ENCODE peak calls at places on chromosomes 4 and X, in four cellular contexts. One of them, this sample, is unnamed.
A peak's percentile ranks its signal among the peaks of the same experiment; 100 is the strongest.

GRCh38 chrX:10048076-10048475 is 80.9 kb downstream of the CLDN34 start:
- DNase-seq in CD8-positive, alpha-beta T cell: no peak
- DNase-seq in cardiac muscle cell: peak; percentile 18
- DNase-seq in astrocyte: no peak
- DNase-seq in this sample: no peak

GRCh38 chr4:109701566-109702399 is 1.5 kb downstream of the CASP6 start:
- DNase-seq in CD8-positive, alpha-beta T cell: no peak
- DNase-seq in cardiac muscle cell: peak; percentile 13
- DNase-seq in astrocyte: no peak
- DNase-seq in this sample: no peak

GRCh38 chrX:52874661-52875060 is 6.8 kb upstream of the XAGE3 start:
- DNase-seq in CD8-positive, alpha-beta T cell: no peak
- DNase-seq in cardiac muscle cell: no peak
- DNase-seq in astrocyte: no peak
- DNase-seq in this sample: no peak

GRCh38 chr4:37998225-37998624 is 38.0 kb downstream of the PTTG2 start:
- DNase-seq in CD8-positive, alpha-beta T cell: no peak
- DNase-seq in cardiac muscle cell: no peak
- DNase-seq in astrocyte: no peak
- DNase-seq in this sample: no peak

GRCh38 chr4:145280541-145280940 is 100.2 kb upstream of the OTUD4 start:
- DNase-seq in CD8-positive, alpha-beta T cell: no peak
- DNase-seq in cardiac muscle cell: peak; percentile 71
- DNase-seq in astrocyte: peak; percentile 12
- DNase-seq in this sample: no peak

GRCh38 chr4:94877973-94878372 is 120.2 kb downstream of the BMPR1B start:
- DNase-seq in CD8-positive, alpha-beta T cell: no peak
- DNase-seq in cardiac muscle cell: peak; percentile 50
- DNase-seq in astrocyte: peak; percentile 31
- DNase-seq in this sample: no peak

GRCh38 chr4:26576171-26576829 is 7.6 kb upstream of the TBC1D19 start:
- DNase-seq in CD8-positive, alpha-beta T cell: no peak
- DNase-seq in cardiac muscle cell: peak; percentile 65
- DNase-seq in astrocyte: peak; percentile 80
- DNase-seq in this sample: no peak

GRCh38 chr4:67565284-67565683 is 6.8 kb downstream of the STAP1 start:
- DNase-seq in CD8-positive, alpha-beta T cell: no peak
- DNase-seq in cardiac muscle cell: peak; percentile 70
- DNase-seq in astrocyte: peak; percentile 82
- DNase-seq in this sample: no peak

GRCh38 chr4:107825072-107825789 is 499 bp downstream of the SGMS2 start:
- DNase-seq in CD8-positive, alpha-beta T cell: no peak
- DNase-seq in cardiac muscle cell: peak; percentile 65
- DNase-seq in astrocyte: peak; percentile 55
- DNase-seq in this sample: peak; percentile 47

GRCh38 chr4:125734504-125734903 is 419.7 kb downstream of the FAT4 start:
- DNase-seq in CD8-positive, alpha-beta T cell: no peak
- DNase-seq in cardiac muscle cell: no peak
- DNase-seq in astrocyte: no peak
- DNase-seq in this sample: no peak

GRCh38 chr4:16239086-16239485 is 12.8 kb upstream of the TAPT1 start:
- DNase-seq in CD8-positive, alpha-beta T cell: no peak
- DNase-seq in cardiac muscle cell: no peak
- DNase-seq in astrocyte: no peak
- DNase-seq in this sample: no peak

GRCh38 chr4:151688003-151688784 is 72.6 kb downstream of the GATB start:
- DNase-seq in CD8-positive, alpha-beta T cell: no peak
- DNase-seq in cardiac muscle cell: no peak
- DNase-seq in astrocyte: peak; percentile 51
- DNase-seq in this sample: no peak

GRCh38 chr4:109499513-109499912 is 60.5 kb upstream of the MCUB start:
- DNase-seq in CD8-positive, alpha-beta T cell: no peak
- DNase-seq in cardiac muscle cell: no peak
- DNase-seq in astrocyte: no peak
- DNase-seq in this sample: no peak

GRCh38 chrX:113384628-113385027 is 544.0 kb upstream of the AMOT start:
- DNase-seq in CD8-positive, alpha-beta T cell: no peak
- DNase-seq in cardiac muscle cell: peak; percentile 87
- DNase-seq in astrocyte: peak; percentile 86
- DNase-seq in this sample: no peak

GRCh38 chr4:40316333-40316781 is 18.8 kb upstream of the CHRNA9 start:
- DNase-seq in CD8-positive, alpha-beta T cell: no peak
- DNase-seq in cardiac muscle cell: peak; percentile 94
- DNase-seq in astrocyte: peak; percentile 91
- DNase-seq in this sample: no peak

GRCh38 chr4:186190456-186191265 is 706 bp upstream of the CYP4V2 start:
- DNase-seq in CD8-positive, alpha-beta T cell: peak; percentile 61
- DNase-seq in cardiac muscle cell: peak; percentile 22
- DNase-seq in astrocyte: peak; percentile 10
- DNase-seq in this sample: peak; percentile 82

GRCh38 chrX:11212741-11213140 is 80.5 kb upstream of the AMELX start:
- DNase-seq in CD8-positive, alpha-beta T cell: no peak
- DNase-seq in cardiac muscle cell: no peak
- DNase-seq in astrocyte: no peak
- DNase-seq in this sample: no peak

DNA sequence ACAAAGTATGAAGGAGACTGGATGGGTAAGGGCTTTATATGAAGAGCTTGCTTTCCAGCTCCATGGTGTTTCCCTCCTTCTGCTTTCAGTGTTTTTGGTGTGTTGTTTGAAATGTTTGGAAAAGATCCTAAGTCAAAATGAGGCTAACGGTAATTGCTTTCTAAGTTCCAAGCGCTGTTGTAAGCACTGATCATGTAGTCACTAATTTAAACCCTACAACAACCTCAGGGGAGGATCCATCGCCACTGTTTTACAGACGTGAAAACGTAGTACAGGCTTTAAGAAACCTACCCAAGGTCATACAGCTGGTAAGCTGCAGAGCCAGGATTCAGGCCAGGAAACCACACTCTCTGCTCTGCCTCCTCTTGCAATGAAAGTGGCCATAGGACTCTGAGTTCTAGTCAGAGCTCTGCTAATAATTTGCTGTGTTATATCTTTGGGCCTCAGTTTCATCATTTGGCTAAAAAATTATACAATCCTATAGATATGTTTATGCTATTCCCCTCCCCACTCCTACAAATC is 102.9 kb upstream of the PGRMC2 start:
- DNase-seq in CD8-positive, alpha-beta T cell: no peak
- DNase-seq in cardiac muscle cell: no peak
- DNase-seq in astrocyte: no peak
- DNase-seq in this sample: no peak
- H3K4me1 ChIP-seq in CD8-positive, alpha-beta T cell: no peaks in the 10 kb centered on the region
- H3K4me1 ChIP-seq in cardiac muscle cell: peaks cover 8% of the 10 kb centered on the region
- H3K4me1 ChIP-seq in astrocyte: peaks cover 30% of the 10 kb centered on the region
- H3K4me1 ChIP-seq in this sample: peaks cover 6% of the 10 kb centered on the region

DNA sequence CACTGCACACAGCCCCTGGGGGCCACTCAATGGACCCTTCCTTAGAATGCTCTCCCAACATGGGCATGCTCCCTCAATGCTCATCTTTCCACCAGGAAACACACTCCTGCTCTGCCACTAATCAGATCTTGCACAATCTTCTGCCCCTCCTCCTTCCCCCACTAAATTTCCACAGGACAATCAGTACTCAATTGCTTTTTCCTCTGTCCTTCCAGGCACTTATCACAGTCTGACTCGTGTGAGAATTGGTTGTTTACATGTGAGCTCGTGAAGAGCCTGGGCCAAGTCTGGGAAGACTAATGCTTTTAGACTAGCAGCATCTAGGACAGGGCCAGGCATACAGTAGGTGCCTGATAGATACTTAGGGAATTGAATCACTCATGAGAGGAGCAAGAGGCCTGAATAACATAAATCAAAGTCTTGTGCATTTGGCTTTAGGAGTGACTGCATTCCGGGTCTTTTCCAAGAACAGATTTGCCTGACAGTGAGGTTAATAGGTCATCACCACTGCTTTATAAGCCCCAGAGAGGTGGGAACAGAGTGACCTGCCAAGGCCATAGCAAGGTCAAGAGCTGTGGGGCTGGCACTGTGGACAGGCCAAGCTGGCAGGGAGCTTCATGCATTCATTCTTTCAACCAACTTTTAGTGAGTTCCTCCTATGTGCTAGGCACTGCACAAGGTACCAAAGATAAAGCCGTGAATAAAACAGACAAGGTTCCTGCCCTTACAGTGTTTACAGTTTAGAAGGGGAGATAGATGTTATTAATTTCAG is 55.0 kb downstream of the PRPS1 start:
- DNase-seq in CD8-positive, alpha-beta T cell: no peak
- DNase-seq in cardiac muscle cell: peak; percentile 61
- DNase-seq in astrocyte: no peak
- DNase-seq in this sample: no peak
- H3K4me1 ChIP-seq in CD8-positive, alpha-beta T cell: peaks cover 32% of the 10 kb centered on the region
- H3K4me1 ChIP-seq in cardiac muscle cell: peaks cover 29% of the 10 kb centered on the region
- H3K4me1 ChIP-seq in astrocyte: peaks cover 6% of the 10 kb centered on the region
- H3K4me1 ChIP-seq in this sample: no peaks in the 10 kb centered on the region

GRCh38 chrX:40080896-40081678 is 16.7 kb downstream of the BCOR start:
- DNase-seq in CD8-positive, alpha-beta T cell: no peak
- DNase-seq in cardiac muscle cell: no peak
- DNase-seq in astrocyte: no peak
- DNase-seq in this sample: no peak

GRCh38 chrX:40082447-40083119 is 15.2 kb downstream of the BCOR start:
- DNase-seq in CD8-positive, alpha-beta T cell: no peak
- DNase-seq in cardiac muscle cell: peak; percentile 17
- DNase-seq in astrocyte: no peak
- DNase-seq in this sample: peak; percentile 70

GRCh38 chrX:40079572-40079971 is 18.2 kb downstream of the BCOR start:
- DNase-seq in CD8-positive, alpha-beta T cell: no peak
- DNase-seq in cardiac muscle cell: no peak
- DNase-seq in astrocyte: no peak
- DNase-seq in this sample: no peak

GRCh38 chrX:40083120-40083978 is 14.4 kb downstream of the BCOR start:
- DNase-seq in CD8-positive, alpha-beta T cell: no peak
- DNase-seq in cardiac muscle cell: peak; percentile 29
- DNase-seq in astrocyte: no peak
- DNase-seq in this sample: peak; percentile 81

DNA sequence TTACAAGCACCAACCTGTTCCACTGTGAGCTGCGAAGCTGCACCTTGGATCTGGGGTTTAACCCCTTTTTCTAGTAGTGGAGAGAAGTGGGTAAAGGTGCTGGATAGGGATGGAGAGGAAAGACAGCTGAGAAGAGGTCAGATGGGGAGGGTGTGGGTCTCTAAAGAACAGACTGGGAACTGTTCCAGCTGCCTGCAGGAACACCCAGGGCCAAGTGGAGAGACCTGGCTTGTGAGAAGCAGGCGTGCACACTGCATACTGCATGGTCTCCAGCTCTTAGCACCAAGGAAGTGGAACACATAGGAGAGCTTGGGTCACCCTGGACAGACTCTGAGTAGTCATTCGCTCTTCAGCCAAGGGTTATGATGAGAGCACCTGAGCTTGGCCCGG is 16.1 kb downstream of the BCOR start:
- DNase-seq in CD8-positive, alpha-beta T cell: no peak
- DNase-seq in cardiac muscle cell: no peak
- DNase-seq in astrocyte: no peak
- DNase-seq in this sample: no peak
- H3K4me1 ChIP-seq in CD8-positive, alpha-beta T cell: peaks cover 47% of the 10 kb centered on the region
- H3K4me1 ChIP-seq in cardiac muscle cell: peaks cover 30% of the 10 kb centered on the region
- H3K4me1 ChIP-seq in astrocyte: peaks cover 23% of the 10 kb centered on the region
- H3K4me1 ChIP-seq in this sample: no peaks in the 10 kb centered on the region

DNA sequence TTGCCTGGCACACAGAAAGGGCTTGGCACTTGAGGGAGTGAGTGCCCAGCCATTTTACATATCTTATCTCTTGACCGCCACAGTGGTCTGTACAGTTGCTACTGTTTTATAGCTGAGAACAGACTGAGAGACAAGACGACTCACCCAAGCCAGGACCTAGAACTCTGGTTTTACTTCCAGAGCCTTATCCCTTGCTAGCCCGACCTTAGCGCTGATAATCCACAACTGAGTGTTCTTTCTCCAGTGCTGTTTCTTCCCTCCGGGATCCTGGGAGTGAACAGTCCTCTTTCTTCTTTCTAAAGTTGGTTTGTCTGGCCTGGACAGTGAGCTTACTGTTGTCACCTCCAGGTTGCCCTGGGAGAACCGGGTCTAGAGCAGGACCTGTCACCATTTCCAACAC is 52.5 kb upstream of the TADA2B start:
- DNase-seq in CD8-positive, alpha-beta T cell: no peak
- DNase-seq in cardiac muscle cell: no peak
- DNase-seq in astrocyte: no peak
- DNase-seq in this sample: no peak
- H3K4me1 ChIP-seq in CD8-positive, alpha-beta T cell: peaks cover 45% of the 10 kb centered on the region
- H3K4me1 ChIP-seq in cardiac muscle cell: peaks cover 16% of the 10 kb centered on the region
- H3K4me1 ChIP-seq in astrocyte: peaks cover 34% of the 10 kb centered on the region
- H3K4me1 ChIP-seq in this sample: no peaks in the 10 kb centered on the region

GRCh38 chrX:29487714-29488113 is 727.6 kb upstream of the MAGEB2 start:
- DNase-seq in CD8-positive, alpha-beta T cell: no peak
- DNase-seq in cardiac muscle cell: no peak
- DNase-seq in astrocyte: no peak
- DNase-seq in this sample: no peak

GRCh38 chrX:29488919-29489318 is 726.4 kb upstream of the MAGEB2 start:
- DNase-seq in CD8-positive, alpha-beta T cell: no peak
- DNase-seq in cardiac muscle cell: no peak
- DNase-seq in astrocyte: no peak
- DNase-seq in this sample: no peak

GRCh38 chrX:29491659-29492058 is 723.7 kb upstream of the MAGEB2 start:
- DNase-seq in CD8-positive, alpha-beta T cell: no peak
- DNase-seq in cardiac muscle cell: no peak
- DNase-seq in astrocyte: no peak
- DNase-seq in this sample: no peak

GRCh38 chrX:29487214-29487613 is 728.1 kb upstream of the MAGEB2 start:
- DNase-seq in CD8-positive, alpha-beta T cell: no peak
- DNase-seq in cardiac muscle cell: no peak
- DNase-seq in astrocyte: peak; percentile 31
- DNase-seq in this sample: no peak

DNA sequence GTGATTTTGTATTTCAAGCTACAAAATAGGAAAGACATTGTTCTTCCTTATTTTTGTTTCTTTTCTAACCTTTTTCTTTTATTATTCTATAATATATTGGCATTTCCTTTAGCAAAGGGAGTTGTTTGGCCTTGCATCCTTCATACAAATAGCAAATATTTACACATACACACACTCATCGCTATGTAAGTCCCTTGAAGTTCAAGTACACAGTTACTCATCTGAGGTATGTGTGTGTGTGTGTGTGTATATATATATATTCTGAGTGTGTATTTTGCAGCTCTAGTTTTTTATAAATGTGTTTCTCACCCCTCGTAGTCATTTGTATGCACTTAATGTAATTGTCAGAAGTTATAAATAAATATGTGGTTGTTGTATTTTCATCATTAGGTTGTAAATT is 724.8 kb upstream of the MAGEB2 start:
- DNase-seq in CD8-positive, alpha-beta T cell: no peak
- DNase-seq in cardiac muscle cell: no peak
- DNase-seq in astrocyte: no peak
- DNase-seq in this sample: no peak
- H3K4me1 ChIP-seq in CD8-positive, alpha-beta T cell: no peaks in the 10 kb centered on the region
- H3K4me1 ChIP-seq in cardiac muscle cell: no peaks in the 10 kb centered on the region
- H3K4me1 ChIP-seq in astrocyte: no peaks in the 10 kb centered on the region
- H3K4me1 ChIP-seq in this sample: no peaks in the 10 kb centered on the region

GRCh38 chrX:7145454-7145853 is 2.1 kb upstream of the STS start:
- DNase-seq in CD8-positive, alpha-beta T cell: no peak
- DNase-seq in cardiac muscle cell: no peak
- DNase-seq in astrocyte: no peak
- DNase-seq in this sample: no peak
- H3K4me1 ChIP-seq in CD8-positive, alpha-beta T cell: peaks cover 5% of the 10 kb centered on the region
- H3K4me1 ChIP-seq in cardiac muscle cell: peaks cover 4% of the 10 kb centered on the region
- H3K4me1 ChIP-seq in astrocyte: no peaks in the 10 kb centered on the region
- H3K4me1 ChIP-seq in this sample: no peaks in the 10 kb centered on the region

GRCh38 chrX:134191276-134191675 is 45.7 kb upstream of the CCDC160 start:
- DNase-seq in CD8-positive, alpha-beta T cell: no peak
- DNase-seq in cardiac muscle cell: no peak
- DNase-seq in astrocyte: no peak
- DNase-seq in this sample: no peak
- H3K4me1 ChIP-seq in CD8-positive, alpha-beta T cell: peaks cover 8% of the 10 kb centered on the region
- H3K4me1 ChIP-seq in cardiac muscle cell: peaks cover 19% of the 10 kb centered on the region
- H3K4me1 ChIP-seq in astrocyte: no peaks in the 10 kb centered on the region
- H3K4me1 ChIP-seq in this sample: no peaks in the 10 kb centered on the region

This sample was measured in aorta.